ENCODE peak calls at places on chromosomes 6 and 20, in ten cellular contexts. A, V, Z, J, E, Y, I, M, T and R are unnamed samples.
A peak's percentile ranks its signal among the peaks of the same experiment; 100 is the strongest.

GRCh38 chr6:164069352-164070022 is 655.0 kb downstream of the QKI start:
- DNase-seq in E (peak; percentile 79), V (peak; percentile 40), Y (no peak), J (no peak), I (no peak), Z (no peak), M (no peak), A (no peak), T (no peak), R (peak; percentile 43)

GRCh38 chr6:39843305-39844020 is 51.3 kb downstream of the DAAM2 start:
- DNase-seq in V (no peak), I (no peak), E (no peak), T (no peak), Z (no peak), M (no peak), J (no peak), A (peak; percentile 44), Y (no peak), R (no peak)

GRCh38 chr20:675453-676314 is at the start of gene SCRT2:
- DNase-seq in Z (peak; percentile 95), M (peak; percentile 44), A (peak; percentile 80), J (peak; percentile 85), Y (peak; percentile 92), T (peak; percentile 64), V (peak; percentile 95), I (peak; percentile 30), E (peak; percentile 90), R (peak; percentile 70)

GRCh38 chr20:25271486-25272222 is 23.8 kb downstream of the PYGB start:
- DNase-seq in E (no peak), Z (no peak), A (no peak), M (no peak), Y (no peak), J (no peak), V (no peak), I (no peak), T (no peak), R (no peak)

GRCh38 chr6:147176795-147177194 is 27.4 kb upstream of the STXBP5 start:
- DNase-seq in M (no peak), Z (no peak), A (no peak), T (no peak), V (no peak), Y (no peak), J (no peak), I (no peak), E (no peak), R (no peak)

GRCh38 chr6:37155394-37156312 is 14.3 kb upstream of the PIM1 start:
- DNase-seq in A (no peak), J (no peak), E (peak; percentile 7), Z (no peak), I (no peak), M (peak; percentile 57), Y (no peak), T (no peak), V (no peak), R (no peak)

GRCh38 chr6:52511572-52512151 is 65.2 kb downstream of the TRAM2 start:
- DNase-seq in I (no peak), V (no peak), E (no peak), A (peak; percentile 55), Y (no peak), T (no peak), J (no peak), Z (no peak), M (no peak), R (peak; percentile 73)

GRCh38 chr6:42013134-42013516 is 37.2 kb upstream of the TAF8 start:
- DNase-seq in M (no peak), E (no peak), I (no peak), J (no peak), Y (no peak), V (no peak), A (peak; percentile 57), T (no peak), Z (no peak), R (peak; percentile 73)

GRCh38 chr6:159931112-159931511 is 37.8 kb upstream of the IGF2R start:
- DNase-seq in Y (no peak), V (no peak), J (no peak), T (no peak), M (no peak), A (no peak), E (no peak), I (no peak), Z (no peak), R (no peak)

GRCh38 chr6:106145741-106146227 is 59.6 kb downstream of the PRDM1 start:
- DNase-seq in A (peak; percentile 38), V (peak; percentile 27), J (no peak), M (no peak), Z (no peak), I (no peak), Y (no peak), E (no peak), T (no peak), R (peak; percentile 30)

GRCh38 chr6:151327079-151327478 is 64.3 kb downstream of the ZBTB2 start:
- DNase-seq in M (no peak), J (no peak), Z (no peak), Y (no peak), V (no peak), E (no peak), T (no peak), A (no peak), I (no peak), R (peak; percentile 16)

GRCh38 chr6:37516076-37516919 is 16.6 kb upstream of the CCDC167 start:
- DNase-seq in Y (no peak), J (peak; percentile 45), V (peak; percentile 83), T (no peak), Z (peak; percentile 82), E (no peak), A (peak; percentile 40), I (peak; percentile 74), M (peak; percentile 52), R (no peak)